ENCODE peak calls at places on chromosome 5, in eight cellular contexts. S is CD4-positive, alpha-beta T cell; P is RWPE1; L is uterus; U is astrocyte; M is effector memory CD4-positive, alpha-beta T cell; Y is sigmoid colon; X is WERI-Rb-1. G is an unnamed sample.
A peak's percentile ranks its signal among the peaks of the same experiment; 100 is the strongest.

GRCh38 chr5:59596586-59597348 is 296.8 kb downstream of the PDE4D start:
- DNase-seq in L (no peak), M (no peak), X (no peak), P (peak; percentile 67), Y (no peak), S (no peak), U (peak; percentile 51), G (no peak)

GRCh38 chr5:139557811-139558210 is 3.3 kb upstream of the UBE2D2 start:
- DNase-seq in P (no peak), U (no peak), X (no peak), M (no peak), S (no peak), L (no peak), Y (no peak), G (no peak)

GRCh38 chr5:99973779-99974178 is 561.4 kb upstream of the FAM174A start:
- DNase-seq in M (no peak), S (no peak), P (no peak), X (peak; percentile 58), Y (no peak), U (no peak), L (no peak), G (no peak)

GRCh38 chr5:60018091-60018490 is 124.6 kb upstream of the PDE4D start:
- DNase-seq in P (no peak), Y (no peak), S (no peak), M (no peak), U (peak; percentile 39), L (no peak), X (no peak), G (no peak)

GRCh38 chr5:159175547-159175946 is 33.8 kb downstream of the RNF145 start:
- DNase-seq in P (no peak), S (no peak), U (peak; percentile 44), X (no peak), L (no peak), M (no peak), Y (no peak), G (no peak)

GRCh38 chr5:15463231-15463630 is 36.7 kb upstream of the FBXL7 start:
- DNase-seq in L (no peak), S (no peak), Y (no peak), P (no peak), M (no peak), U (peak; percentile 3), X (no peak), G (no peak)

GRCh38 chr5:166961028-166961427 is 1330.4 kb upstream of the WWC1 start:
- DNase-seq in L (no peak), Y (no peak), S (no peak), M (no peak), P (no peak), U (no peak), X (no peak), G (no peak)

GRCh38 chr5:7324919-7325318 is 71.0 kb upstream of the ADCY2 start:
- DNase-seq in Y (no peak), S (no peak), M (no peak), U (no peak), P (no peak), X (no peak), L (no peak), G (no peak)

DNA sequence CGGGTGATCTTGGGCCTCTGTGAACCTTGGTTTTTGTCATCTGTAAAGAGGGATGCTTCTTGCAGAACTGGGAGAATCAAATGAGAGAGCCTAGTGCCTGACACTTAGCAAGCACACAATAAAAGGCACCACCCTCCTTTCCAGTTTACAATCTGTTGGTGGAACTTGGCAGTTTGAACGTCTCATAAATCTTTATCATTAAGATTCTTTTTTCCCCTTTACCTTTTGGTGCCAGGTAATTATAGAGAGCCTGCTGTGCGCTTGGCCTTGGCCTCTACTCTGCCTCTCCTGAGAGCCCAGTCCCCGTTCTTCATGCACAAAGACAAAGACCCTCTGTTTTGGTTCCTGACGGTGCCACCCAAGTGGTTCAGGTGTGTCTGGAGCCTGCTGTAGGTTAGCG is 55.2 kb downstream of the PPARGC1B start:
- DNase-seq in Y (no peak), M (no peak), L (no peak), S (no peak), U (no peak), X (no peak), P (no peak), G (no peak)
- H3K27ac ChIP-seq in Y (peak overlapping the region; percentile 36), M (no peak overlapping the region), L (no peak overlapping the region), S (no peak overlapping the region), U (no peak overlapping the region), X (no peak overlapping the region), P (no peak overlapping the region), G (peak overlapping the region; percentile 89)

GRCh38 chr5:10580531-10581423 is 16.9 kb downstream of the ANKRD33B start:
- DNase-seq in M (no peak), X (peak; percentile 7), L (no peak), U (no peak), S (no peak), Y (no peak), P (no peak), G (no peak)

GRCh38 chr5:10581424-10581748 is 17.5 kb downstream of the ANKRD33B start:
- DNase-seq in S (no peak), Y (no peak), P (no peak), M (no peak), X (no peak), U (no peak), L (no peak), G (no peak)

GRCh38 chr5:10578869-10579268 is 15.0 kb downstream of the ANKRD33B start:
- DNase-seq in X (peak; percentile 3), S (no peak), M (no peak), L (no peak), P (no peak), U (no peak), Y (no peak), G (no peak)

GRCh38 chr5:10578292-10578663 is 14.4 kb downstream of the ANKRD33B start:
- DNase-seq in X (peak; percentile 0), S (no peak), U (no peak), M (no peak), L (no peak), P (no peak), Y (no peak), G (no peak)

GRCh38 chr5:10579537-10580521 is 16.0 kb downstream of the ANKRD33B start:
- DNase-seq in Y (no peak), L (no peak), M (no peak), S (no peak), P (no peak), U (no peak), X (peak; percentile 9), G (no peak)
- H3K27ac ChIP-seq in Y (no peak overlapping the region), L (no peak overlapping the region), M (no peak overlapping the region), S (no peak overlapping the region), P (no peak overlapping the region), U (no peak overlapping the region), X (no peak overlapping the region), G (no peak overlapping the region)

GRCh38 chr5:154467655-154468354 is 10.2 kb downstream of the HAND1 start:
- DNase-seq in S (peak; percentile 80), L (peak; percentile 55), X (peak; percentile 82), U (no peak), Y (peak; percentile 89), P (peak; percentile 94), M (peak; percentile 23), G (peak; percentile 81)

GRCh38 chr5:154465169-154465568 is 12.9 kb downstream of the HAND1 start:
- DNase-seq in P (peak; percentile 81), M (no peak), L (no peak), S (no peak), Y (no peak), U (no peak), X (no peak), G (no peak)

GRCh38 chr5:154466671-154467070 is 11.4 kb downstream of the HAND1 start:
- DNase-seq in M (no peak), U (peak; percentile 25), L (no peak), Y (no peak), S (no peak), P (no peak), X (no peak), G (no peak)

GRCh38 chr5:154464435-154464834 is 13.6 kb downstream of the HAND1 start:
- DNase-seq in L (no peak), S (no peak), Y (no peak), U (no peak), P (no peak), X (no peak), M (no peak), G (no peak)

DNA sequence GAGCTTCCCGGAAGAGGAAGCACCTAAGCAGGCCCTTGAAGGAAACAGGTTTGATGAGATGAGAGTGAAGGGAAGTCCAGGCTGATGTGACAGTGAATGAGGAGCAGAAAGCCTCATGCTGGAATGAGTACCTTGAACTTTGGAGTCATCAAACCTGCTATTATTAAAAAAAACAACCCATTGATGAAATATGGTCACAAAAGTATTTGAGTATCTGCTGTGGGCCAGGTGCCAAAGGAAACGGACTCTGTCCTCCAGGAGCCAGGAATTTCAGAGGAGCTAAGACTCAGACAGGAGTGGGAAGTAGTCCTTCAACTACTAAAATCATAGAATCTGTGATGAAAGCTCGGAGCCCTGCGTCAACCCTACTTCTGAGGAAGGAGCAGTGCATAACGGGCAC is 11.9 kb downstream of the HAND1 start:
- DNase-seq in S (no peak), Y (no peak), M (no peak), U (no peak), P (no peak), X (no peak), L (no peak), G (no peak)
- H3K27ac ChIP-seq in S (no peak overlapping the region), Y (no peak overlapping the region), M (no peak overlapping the region), U (no peak overlapping the region), P (no peak overlapping the region), X (no peak overlapping the region), L (no peak overlapping the region), G (no peak overlapping the region)

DNA sequence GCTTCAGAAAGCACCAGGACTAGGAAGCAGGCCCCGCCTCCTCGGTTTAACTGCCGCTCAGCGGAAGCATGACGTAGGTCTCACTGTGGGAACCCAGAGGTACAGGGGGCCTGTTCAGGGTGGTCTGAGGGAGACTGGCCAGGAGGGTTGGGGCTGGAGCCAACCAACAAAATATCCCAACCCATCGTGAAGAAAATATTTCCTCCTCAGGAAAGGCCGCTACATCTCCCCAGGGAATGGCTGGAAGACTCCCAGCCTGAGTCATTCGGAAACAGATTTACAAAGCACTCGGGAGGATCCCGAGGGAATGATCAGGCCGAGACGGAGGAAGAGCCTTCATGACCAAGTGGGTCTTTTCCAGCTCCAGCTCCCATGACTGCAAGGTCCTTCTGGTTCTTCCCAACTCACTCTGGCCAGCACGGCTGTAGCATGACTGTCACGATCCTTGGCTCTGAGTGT is 100.8 kb downstream of the LHFPL2 start:
- DNase-seq in U (peak; percentile 68), X (no peak), L (peak; percentile 97), M (no peak), S (no peak), Y (peak; percentile 96), P (no peak), G (peak; percentile 89)
- H3K27ac ChIP-seq in U (peak overlapping the region; percentile 74), X (no peak overlapping the region), L (peak overlapping the region; percentile 89), M (no peak overlapping the region), S (no peak overlapping the region), Y (peak overlapping the region; percentile 76), P (no peak overlapping the region), G (peak overlapping the region; percentile 91)

GRCh38 chr5:160466889-160467554 is 45.4 kb downstream of the PTTG1 start:
- DNase-seq in M (no peak), S (no peak), X (no peak), U (no peak), L (no peak), P (no peak), Y (no peak), G (no peak)
- H3K27ac ChIP-seq in M (peak overlapping the region; percentile 71), S (peak overlapping the region; percentile 64), X (no peak overlapping the region), U (peak overlapping the region; percentile 15), L (no peak overlapping the region), P (no peak overlapping the region), Y (peak overlapping the region; percentile 46), G (peak overlapping the region; percentile 64)

G was measured in heart left ventricle.